ENCODE peak calls at places on chromosome 11, in seven cellular contexts. L, G, I, D, P, C and F are unnamed samples.
A peak's percentile ranks its signal among the peaks of the same experiment; 100 is the strongest.

GRCh38 chr11:61951484-61952135 is 1.5 kb downstream of the BEST1 start:
- DNase-seq in L (no peak), G (no peak), I (no peak), D (no peak), P (no peak), C (no peak), F (no peak)

GRCh38 chr11:68948496-68948895 is 32.3 kb downstream of the MRGPRD start:
- DNase-seq in L (no peak), G (no peak), I (no peak), D (no peak), P (no peak), C (no peak), F (no peak)

GRCh38 chr11:43934359-43935130 is 7.9 kb upstream of the C11orf96 start:
- DNase-seq in L (no peak), G (no peak), I (no peak), D (no peak), P (no peak), C (no peak), F (no peak)

GRCh38 chr11:67572747-67573419 is 10.7 kb upstream of the GSTP1 start:
- DNase-seq in L (peak; percentile 60), G (no peak), I (no peak), D (no peak), P (no peak), C (peak; percentile 55), F (peak; percentile 76)

GRCh38 chr11:9280655-9281301 is 15.6 kb upstream of the DENND5A start:
- DNase-seq in L (no peak), G (peak; percentile 45), I (no peak), D (no peak), P (no peak), C (peak; percentile 41), F (no peak)

GRCh38 chr11:71370020-71370747 is 78.0 kb downstream of the DHCR7 start:
- DNase-seq in L (no peak), G (no peak), I (no peak), D (no peak), P (no peak), C (no peak), F (no peak)

GRCh38 chr11:74538680-74539079 is 45.2 kb upstream of the LIPT2 start:
- DNase-seq in L (no peak), G (no peak), I (no peak), D (no peak), P (no peak), C (peak; percentile 53), F (no peak)

GRCh38 chr11:128465946-128466688 is 121.2 kb downstream of the ETS1 start:
- DNase-seq in L (no peak), G (no peak), I (no peak), D (no peak), P (no peak), C (no peak), F (no peak)

GRCh38 chr11:116607027-116607426 is 165.8 kb downstream of the BUD13 start:
- DNase-seq in L (no peak), G (no peak), I (no peak), D (no peak), P (no peak), C (no peak), F (no peak)

GRCh38 chr11:119723243-119723951 is 5.6 kb downstream of the NECTIN1 start:
- DNase-seq in L (no peak), G (no peak), I (no peak), D (no peak), P (no peak), C (no peak), F (no peak)

GRCh38 chr11:18727499-18728236 is 1.7 kb upstream of the IGSF22 start:
- DNase-seq in L (no peak), G (peak; percentile 33), I (peak; percentile 38), D (no peak), P (no peak), C (peak; percentile 33), F (peak; percentile 75)

GRCh38 chr11:11218287-11218986 is 134.6 kb downstream of the CSNK2A3 start:
- DNase-seq in L (no peak), G (no peak), I (no peak), D (no peak), P (no peak), C (peak; percentile 3), F (no peak)

GRCh38 chr11:92224394-92225205 is at the start of gene FAT3:
- DNase-seq in L (peak; percentile 75), G (no peak), I (no peak), D (no peak), P (no peak), C (no peak), F (peak; percentile 48)

GRCh38 chr11:117663389-117663788 is 133.6 kb downstream of the DSCAML1 start:
- DNase-seq in L (no peak), G (no peak), I (no peak), D (no peak), P (no peak), C (no peak), F (no peak)

GRCh38 chr11:5364214-5364613 is 12.9 kb downstream of the OR51B6 start:
- DNase-seq in L (no peak), G (no peak), I (no peak), D (no peak), P (no peak), C (no peak), F (no peak)

GRCh38 chr11:61293869-61294716 is 1.0 kb downstream of the VWCE start:
- DNase-seq in L (peak; percentile 53), G (peak; percentile 22), I (no peak), D (no peak), P (peak; percentile 38), C (peak; percentile 22), F (peak; percentile 78)

GRCh38 chr11:121886005-121886739 is 229.8 kb downstream of the BLID start:
- DNase-seq in L (no peak), G (no peak), I (no peak), D (no peak), P (no peak), C (no peak), F (no peak)

GRCh38 chr11:12756867-12757266 is 82.6 kb downstream of the TEAD1 start:
- DNase-seq in L (no peak), G (no peak), I (no peak), D (no peak), P (no peak), C (no peak), F (no peak)

GRCh38 chr11:95242202-95242989 is 11.4 kb upstream of the SESN3 start:
- DNase-seq in L (no peak), G (no peak), I (no peak), D (no peak), P (no peak), C (no peak), F (no peak)

GRCh38 chr11:61540528-61540927 is 32.0 kb downstream of the LRRC10B start:
- DNase-seq in L (no peak), G (no peak), I (no peak), D (no peak), P (no peak), C (no peak), F (no peak)

GRCh38 chr11:67043572-67044329 is 12.9 kb upstream of the RHOD start:
- DNase-seq in L (no peak), G (no peak), I (no peak), D (no peak), P (no peak), C (no peak), F (no peak)

GRCh38 chr11:74434528-74434927 is 32.8 kb downstream of the KCNE3 start:
- DNase-seq in L (no peak), G (no peak), I (no peak), D (no peak), P (no peak), C (no peak), F (no peak)

GRCh38 chr11:128852327-128853023 is 14.6 kb downstream of the KCNJ1 start:
- DNase-seq in L (peak; percentile 46), G (no peak), I (no peak), D (no peak), P (no peak), C (no peak), F (no peak)

GRCh38 chr11:235180-235997 is 753 bp downstream of the SIRT3 start:
- DNase-seq in L (no peak), G (no peak), I (no peak), D (no peak), P (peak; percentile 43), C (peak; percentile 41), F (no peak)

GRCh38 chr11:7595016-7595869 is 78.1 kb downstream of the CYB5R2 start:
- DNase-seq in L (no peak), G (no peak), I (no peak), D (no peak), P (no peak), C (no peak), F (no peak)

GRCh38 chr11:450809-451451 is 851 bp downstream of the PTDSS2 start:
- DNase-seq in L (peak; percentile 16), G (peak; percentile 60), I (peak; percentile 73), D (peak; percentile 47), P (peak; percentile 34), C (peak; percentile 56), F (peak; percentile 66)

GRCh38 chr11:86388198-86388597 is 13.5 kb downstream of the CCDC81 start:
- DNase-seq in L (no peak), G (no peak), I (no peak), D (no peak), P (no peak), C (no peak), F (no peak)

GRCh38 chr11:5684627-5685362 is at the start of gene TRIM5:
- DNase-seq in L (no peak), G (peak; percentile 75), I (peak; percentile 52), D (peak; percentile 33), P (peak; percentile 27), C (peak; percentile 96), F (peak; percentile 92)

GRCh38 chr11:6693342-6694228 is 10.4 kb upstream of the MRPL17 start:
- DNase-seq in L (no peak), G (peak; percentile 63), I (no peak), D (no peak), P (no peak), C (peak; percentile 92), F (no peak)

GRCh38 chr11:6320411-6321207 is at the start of gene CAVIN3:
- DNase-seq in L (no peak), G (peak; percentile 88), I (no peak), D (no peak), P (peak; percentile 41), C (peak; percentile 73), F (no peak)

GRCh38 chr11:108973402-108974119 is 308.7 kb downstream of the DDX10 start:
- DNase-seq in L (no peak), G (no peak), I (no peak), D (no peak), P (no peak), C (peak; percentile 84), F (no peak)

GRCh38 chr11:91850533-91851305 is 373.9 kb upstream of the FAT3 start:
- DNase-seq in L (no peak), G (no peak), I (no peak), D (no peak), P (no peak), C (no peak), F (no peak)

GRCh38 chr11:36363361-36364272 is 67.5 kb downstream of the PRR5L start:
- DNase-seq in L (no peak), G (no peak), I (no peak), D (no peak), P (no peak), C (peak; percentile 49), F (no peak)

GRCh38 chr11:64518928-64519327 is 72.1 kb upstream of the SLC22A12 start:
- DNase-seq in L (no peak), G (no peak), I (no peak), D (no peak), P (no peak), C (no peak), F (no peak)

GRCh38 chr11:118441770-118442169 is 5.5 kb downstream of the KMT2A start:
- DNase-seq in L (no peak), G (no peak), I (no peak), D (no peak), P (no peak), C (no peak), F (no peak)